ENCODE peak calls at places on chromosomes 3 and 15, in four cellular contexts. One of them, this sample, is unnamed.

GRCh38 chr3:48997714-48998637 is 7.9 kb downstream of the P4HTM start:
- DNase-seq in HepG2: no peak
- DNase-seq in A549: no peak
- DNase-seq in heart left ventricle: no peak
- DNase-seq in this sample: no peak

GRCh38 chr3:183975981-183976662 is 41.6 kb downstream of the ABCC5 start:
- DNase-seq in A549: no peak
- DNase-seq in heart left ventricle: no peak
- DNase-seq in HepG2: no peak
- DNase-seq in this sample: no peak

GRCh38 chr3:106880206-106880605 is 497.0 kb upstream of the CCDC54 start:
- DNase-seq in HepG2: no peak
- DNase-seq in A549: no peak
- DNase-seq in heart left ventricle: no peak
- DNase-seq in this sample: no peak

GRCh38 chr3:124816206-124816605 is 71.0 kb downstream of the ITGB5 start:
- DNase-seq in A549: no peak
- DNase-seq in HepG2: no peak
- DNase-seq in heart left ventricle: no peak
- DNase-seq in this sample: no peak

GRCh38 chr15:41577863-41578735 is 19.1 kb downstream of the TYRO3 start:
- DNase-seq in A549: no peak
- DNase-seq in heart left ventricle: no peak
- DNase-seq in HepG2: no peak
- DNase-seq in this sample: no peak

GRCh38 chr15:99238849-99239248 is 10.5 kb downstream of the TTC23 start:
- DNase-seq in HepG2: no peak
- DNase-seq in A549: no peak
- DNase-seq in heart left ventricle: no peak
- DNase-seq in this sample: no peak

GRCh38 chr3:134956395-134956794 is 161.3 kb downstream of the EPHB1 start:
- DNase-seq in HepG2: no peak
- DNase-seq in heart left ventricle: no peak
- DNase-seq in A549: no peak
- DNase-seq in this sample: no peak

GRCh38 chr3:125434582-125435011 is 59.5 kb upstream of the ZNF148 start:
- DNase-seq in HepG2: no peak
- DNase-seq in heart left ventricle: no peak
- DNase-seq in A549: no peak
- DNase-seq in this sample: no peak

GRCh38 chr3:188242426-188243123 is 88.6 kb downstream of the LPP start:
- DNase-seq in heart left ventricle: no peak
- DNase-seq in A549: no peak
- DNase-seq in HepG2: no peak
- DNase-seq in this sample: no peak

GRCh38 chr15:82968066-82968465 is 15.5 kb upstream of the HOMER2 start:
- DNase-seq in A549: no peak
- DNase-seq in HepG2: no peak
- DNase-seq in heart left ventricle: no peak
- DNase-seq in this sample: no peak

GRCh38 chr3:138458774-138459499 is 24.5 kb downstream of the ESYT3 start:
- DNase-seq in HepG2: no peak
- DNase-seq in A549: no peak
- DNase-seq in heart left ventricle: no peak
- DNase-seq in this sample: no peak

GRCh38 chr3:99875925-99876781 is 58.5 kb downstream of the CMSS1 start:
- DNase-seq in HepG2: peak; percentile 74
- DNase-seq in heart left ventricle: peak; percentile 85
- DNase-seq in A549: peak; percentile 20
- DNase-seq in this sample: peak; percentile 74
- H3K27ac ChIP-seq in HepG2: peak overlapping the region; percentile 86
- H3K27ac ChIP-seq in heart left ventricle: peak overlapping the region; percentile 93
- H3K27ac ChIP-seq in A549: peak overlapping the region; percentile 74
- H3K27ac ChIP-seq in this sample: peak overlapping the region; percentile 93

GRCh38 chr3:163587342-163587741 is 1491.0 kb downstream of the SI start:
- DNase-seq in A549: no peak
- DNase-seq in heart left ventricle: no peak
- DNase-seq in HepG2: no peak
- DNase-seq in this sample: no peak

DNA sequence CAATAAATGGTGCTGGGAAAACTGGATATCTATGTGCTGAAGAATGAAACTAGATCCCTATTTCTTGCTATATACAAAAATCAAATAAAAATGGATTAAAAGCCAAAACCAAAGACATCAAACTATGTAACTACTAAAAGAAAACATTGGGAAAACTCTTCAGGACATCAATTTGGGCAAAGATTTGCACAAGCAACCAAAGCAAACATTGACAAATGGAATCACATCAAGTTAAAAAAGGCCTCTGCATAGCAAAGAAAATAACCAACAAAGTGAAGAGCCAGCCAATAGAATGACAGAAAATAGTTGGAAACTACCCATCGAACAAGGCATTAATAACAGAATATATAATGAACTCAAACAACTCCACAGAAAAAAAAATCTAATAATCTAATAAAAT is 1495.3 kb downstream of the SI start:
- DNase-seq in heart left ventricle: no peak
- DNase-seq in A549: no peak
- DNase-seq in HepG2: no peak
- DNase-seq in this sample: no peak
- TF ChIP-seq POLR2A in heart left ventricle: no peak
- TF ChIP-seq POLR2A in A549: no peak
- TF ChIP-seq POLR2A in HepG2: no peak
- TF ChIP-seq POLR2A in this sample: no peak

DNA sequence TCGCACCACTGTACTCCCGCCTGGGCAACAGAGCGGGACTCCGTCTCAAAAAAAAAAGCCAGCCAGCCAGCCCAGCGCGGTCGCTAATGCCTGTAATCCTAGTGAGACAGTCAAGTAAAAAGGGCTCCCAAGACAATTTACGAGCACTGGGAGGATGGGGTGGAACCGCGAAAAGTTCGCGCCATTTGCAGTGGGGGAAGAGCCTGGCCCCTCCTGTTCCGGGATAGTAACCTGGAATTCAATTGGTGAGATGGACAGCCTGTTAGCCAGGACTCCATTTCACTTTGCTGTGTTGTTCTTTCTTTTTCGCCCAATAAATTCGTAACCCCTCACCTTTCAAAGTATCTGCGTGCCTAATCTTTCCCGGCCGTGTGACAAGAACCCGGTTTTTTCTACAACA is 19.5 kb downstream of the SLC4A7 start:
- DNase-seq in heart left ventricle: no peak
- DNase-seq in HepG2: no peak
- DNase-seq in A549: no peak
- DNase-seq in this sample: no peak
- H3K4me3 ChIP-seq in heart left ventricle: no peak overlapping the region
- H3K4me3 ChIP-seq in HepG2: no peak overlapping the region
- H3K4me3 ChIP-seq in A549: no peak overlapping the region
- H3K4me3 ChIP-seq in this sample: no peak overlapping the region

GRCh38 chr15:93030430-93031102 is 58.4 kb downstream of the RGMA start:
- DNase-seq in HepG2: peak; percentile 50
- DNase-seq in heart left ventricle: peak; percentile 67
- DNase-seq in A549: peak; percentile 91
- DNase-seq in this sample: peak; percentile 85

GRCh38 chr15:93028632-93029612 is 60.1 kb downstream of the RGMA start:
- DNase-seq in A549: no peak
- DNase-seq in heart left ventricle: peak; percentile 93
- DNase-seq in HepG2: no peak
- DNase-seq in this sample: peak; percentile 95

GRCh38 chr15:93028111-93028631 is 60.8 kb downstream of the RGMA start:
- DNase-seq in heart left ventricle: no peak
- DNase-seq in A549: no peak
- DNase-seq in HepG2: no peak
- DNase-seq in this sample: no peak

GRCh38 chr15:93031103-93031464 is 57.9 kb downstream of the RGMA start:
- DNase-seq in heart left ventricle: no peak
- DNase-seq in HepG2: no peak
- DNase-seq in A549: no peak
- DNase-seq in this sample: no peak

DNA sequence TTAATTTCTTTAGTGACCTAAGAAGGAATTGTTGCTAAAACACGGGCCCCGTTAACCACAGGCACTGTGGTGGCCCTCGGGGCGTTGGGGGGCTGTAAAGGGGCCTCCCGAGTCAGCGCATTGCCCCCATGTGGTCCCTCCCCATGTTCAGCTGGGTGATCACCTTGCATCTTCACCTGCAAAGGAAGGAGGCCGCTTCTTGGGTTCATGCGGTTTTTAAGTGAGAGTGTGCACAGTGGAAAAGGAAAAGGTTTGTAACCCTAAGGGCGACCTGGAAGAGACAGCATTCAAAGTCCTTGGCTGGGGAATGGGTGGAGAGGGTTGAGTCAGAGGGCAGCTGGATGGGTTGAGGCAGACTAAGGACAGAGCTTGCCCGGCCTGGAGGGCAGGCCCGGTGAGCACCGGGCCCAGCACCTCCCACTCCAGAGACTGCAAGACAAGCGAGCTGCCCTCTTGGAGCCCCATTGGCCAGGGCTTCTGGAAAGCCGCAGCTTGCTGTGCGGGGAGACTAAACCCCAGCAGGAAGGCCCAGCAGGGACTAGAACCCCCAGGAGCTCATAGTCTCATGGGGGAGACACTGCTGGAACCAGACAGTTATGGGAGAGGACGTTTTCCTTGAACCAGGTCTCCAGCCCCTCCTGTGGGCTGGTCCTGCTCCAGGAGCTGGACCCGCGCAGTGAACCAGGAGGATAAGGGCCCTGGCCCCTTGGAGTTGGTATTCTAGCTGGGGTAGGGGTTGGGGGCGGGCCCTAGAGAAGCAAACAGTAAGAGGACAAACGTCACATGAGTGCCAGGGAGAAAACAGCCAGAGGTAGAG is 59.2 kb downstream of the RGMA start:
- DNase-seq in HepG2: no peak
- DNase-seq in heart left ventricle: no peak
- DNase-seq in A549: no peak
- DNase-seq in this sample: peak; percentile 83
- H3K27ac ChIP-seq in HepG2: no peak overlapping the region
- H3K27ac ChIP-seq in heart left ventricle: peak overlapping the region; percentile 88
- H3K27ac ChIP-seq in A549: peak overlapping the region; percentile 10
- H3K27ac ChIP-seq in this sample: peak overlapping the region; percentile 90

This sample was measured in gastrocnemius medialis.